ENCODE peak calls at places on chromosome 20, in six cellular contexts. K, U, P, B, A and D are unnamed samples.

GRCh38 chr20:59402697-59403096 is 102.3 kb downstream of the EDN3 start:
- DNase-seq in A (no peak), B (no peak), U (no peak), P (peak; percentile 54), K (no peak), D (no peak)

GRCh38 chr20:17971571-17972013 is 2.8 kb downstream of the MGME1 start:
- DNase-seq in B (no peak), P (no peak), K (no peak), U (no peak), A (no peak), D (no peak)

GRCh38 chr20:40317156-40317790 is 371.8 kb downstream of the MAFB start:
- DNase-seq in P (no peak), B (no peak), A (no peak), U (no peak), K (no peak), D (no peak)

GRCh38 chr20:22529150-22530019 is 55.0 kb downstream of the FOXA2 start:
- DNase-seq in B (no peak), K (no peak), A (no peak), U (no peak), P (no peak), D (no peak)

GRCh38 chr20:64244281-64244805 is 11.2 kb upstream of the PCMTD2 start:
- DNase-seq in U (no peak), B (no peak), P (no peak), A (peak; percentile 7), K (no peak), D (no peak)

GRCh38 chr20:53608456-53609413 is 15.1 kb upstream of the ZNF217 start:
- DNase-seq in P (peak; percentile 20), K (no peak), A (no peak), B (no peak), U (peak; percentile 57), D (no peak)

GRCh38 chr20:52972190-52972937 is at the start of gene TSHZ2:
- DNase-seq in U (peak; percentile 19), K (peak; percentile 6), A (no peak), P (peak; percentile 51), B (peak; percentile 58), D (no peak)

GRCh38 chr20:15596220-15596875 is 976.9 kb downstream of the KIF16B start:
- DNase-seq in P (no peak), K (no peak), A (no peak), U (no peak), B (no peak), D (no peak)

GRCh38 chr20:23446505-23446904 is 6.2 kb downstream of the CST11 start:
- DNase-seq in A (no peak), P (peak; percentile 40), K (no peak), B (peak; percentile 28), U (peak; percentile 48), D (no peak)

GRCh38 chr20:63858393-63859165 is 2.7 kb upstream of the ABHD16B start:
- DNase-seq in A (no peak), P (no peak), U (peak; percentile 22), B (no peak), K (no peak), D (no peak)

GRCh38 chr20:5212897-5213296 is 86.1 kb downstream of the CDS2 start:
- DNase-seq in P (no peak), U (no peak), B (no peak), A (no peak), K (no peak), D (no peak)

GRCh38 chr20:5216663-5217062 is 89.9 kb downstream of the CDS2 start:
- DNase-seq in B (no peak), U (no peak), K (no peak), P (no peak), A (no peak), D (no peak)

GRCh38 chr20:5215592-5216304 is 88.9 kb downstream of the CDS2 start:
- DNase-seq in K (no peak), U (no peak), B (no peak), A (no peak), P (no peak), D (no peak)

GRCh38 chr20:5211803-5212714 is 85.3 kb downstream of the CDS2 start:
- DNase-seq in A (no peak), P (peak; percentile 35), K (no peak), B (no peak), U (no peak), D (no peak)

DNA sequence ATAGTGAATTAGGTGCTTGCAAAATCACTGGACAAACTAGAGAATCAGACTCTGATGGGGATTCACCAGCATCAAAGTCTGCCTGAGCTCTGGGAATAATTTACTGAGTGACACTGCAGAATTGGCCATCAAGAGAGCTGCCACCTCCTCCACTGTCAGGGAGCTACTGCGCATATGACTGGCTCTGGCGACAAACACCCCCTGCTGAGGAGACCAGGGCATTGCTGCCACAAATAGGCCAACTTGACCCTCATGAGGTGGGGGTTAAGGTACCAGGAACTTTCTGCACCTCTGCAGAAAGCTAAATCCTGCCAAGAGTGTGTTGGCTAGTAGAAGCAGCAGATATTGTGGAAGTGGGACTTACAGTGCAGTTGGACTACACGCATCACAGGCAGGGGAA is 88.0 kb downstream of the CDS2 start:
- DNase-seq in P (no peak), K (no peak), U (no peak), B (no peak), A (no peak), D (no peak)
- TF ChIP-seq CTCF in P (no peak), K (no peak), U (no peak), B (no peak), A (no peak), D (no peak)

GRCh38 chr20:57332105-57333089 is 2.8 kb downstream of the SPO11 start:
- DNase-seq in U (no peak), P (peak; percentile 43), A (no peak), K (no peak), B (no peak), D (no peak)
- TF ChIP-seq CTCF in U (no peak), P (peak; percentile 55), A (no peak), K (peak; percentile 28), B (no peak), D (no peak)

GRCh38 chr20:21521596-21522478 is 8.0 kb upstream of the NKX2-2 start:
- DNase-seq in P (no peak), B (no peak), A (no peak), U (no peak), K (no peak), D (no peak)

GRCh38 chr20:21519136-21519584 is 5.3 kb upstream of the NKX2-2 start:
- DNase-seq in A (no peak), B (no peak), U (no peak), P (no peak), K (no peak), D (no peak)

GRCh38 chr20:21523398-21523868 is 9.6 kb upstream of the NKX2-2 start:
- DNase-seq in P (no peak), K (no peak), U (no peak), A (no peak), B (no peak), D (no peak)

GRCh38 chr20:21522479-21523397 is 8.9 kb upstream of the NKX2-2 start:
- DNase-seq in K (no peak), U (no peak), P (no peak), B (no peak), A (no peak), D (no peak)

DNA sequence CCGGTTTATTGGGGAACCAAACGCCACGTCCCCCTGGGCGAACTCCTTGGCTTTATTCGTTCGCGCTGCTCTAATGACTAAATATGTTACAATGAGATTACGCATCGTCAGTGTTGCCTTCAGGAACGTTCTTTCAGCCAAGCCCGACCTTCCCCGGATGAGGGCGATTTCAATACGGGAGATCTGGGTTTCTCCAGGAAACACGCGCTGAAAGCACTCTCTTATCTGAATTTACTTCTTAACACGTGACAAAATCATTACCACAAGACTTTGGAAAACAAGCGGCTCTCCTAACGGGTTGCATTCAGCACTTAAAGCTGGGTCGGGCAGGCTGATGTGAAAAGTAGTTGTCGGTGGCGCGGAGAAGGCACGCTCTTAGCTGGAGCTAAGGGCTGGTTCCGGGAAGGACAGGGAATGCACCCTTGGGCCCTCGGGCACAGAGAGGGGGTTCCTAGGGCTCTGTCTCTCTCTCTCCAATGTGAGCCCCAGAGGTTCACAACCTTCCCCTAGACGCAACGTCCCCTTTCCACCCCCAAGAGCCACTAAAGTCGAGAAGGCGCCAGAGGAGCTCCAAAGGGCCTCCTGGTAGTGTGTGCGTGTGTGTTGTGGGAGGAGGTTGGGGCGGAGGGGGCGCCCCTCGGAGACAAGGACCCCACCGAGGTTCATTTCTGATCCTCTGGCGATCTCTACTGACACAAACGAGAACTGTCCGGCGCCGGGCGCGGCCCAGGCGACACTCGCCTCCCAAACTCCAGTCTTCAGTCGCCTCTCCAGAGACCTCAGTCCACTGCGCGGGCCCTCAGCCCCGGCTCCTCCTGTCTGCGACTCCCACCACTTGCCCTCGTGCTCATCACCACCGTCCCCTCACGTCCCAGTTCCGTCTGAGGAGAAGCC is 7.1 kb upstream of the NKX2-2 start:
- DNase-seq in P (no peak), U (no peak), K (no peak), A (no peak), B (no peak), D (no peak)
- TF ChIP-seq CTCF in P (no peak), U (no peak), K (no peak), A (peak; percentile 64), B (no peak), D (no peak)

GRCh38 chr20:45056473-45057148 is 44.3 kb downstream of the KCNS1 start:
- DNase-seq in U (no peak), K (no peak), B (no peak), A (no peak), P (no peak), D (no peak)
- TF ChIP-seq CTCF in U (no peak), K (no peak), B (no peak), A (no peak), P (no peak), D (no peak)

DNA sequence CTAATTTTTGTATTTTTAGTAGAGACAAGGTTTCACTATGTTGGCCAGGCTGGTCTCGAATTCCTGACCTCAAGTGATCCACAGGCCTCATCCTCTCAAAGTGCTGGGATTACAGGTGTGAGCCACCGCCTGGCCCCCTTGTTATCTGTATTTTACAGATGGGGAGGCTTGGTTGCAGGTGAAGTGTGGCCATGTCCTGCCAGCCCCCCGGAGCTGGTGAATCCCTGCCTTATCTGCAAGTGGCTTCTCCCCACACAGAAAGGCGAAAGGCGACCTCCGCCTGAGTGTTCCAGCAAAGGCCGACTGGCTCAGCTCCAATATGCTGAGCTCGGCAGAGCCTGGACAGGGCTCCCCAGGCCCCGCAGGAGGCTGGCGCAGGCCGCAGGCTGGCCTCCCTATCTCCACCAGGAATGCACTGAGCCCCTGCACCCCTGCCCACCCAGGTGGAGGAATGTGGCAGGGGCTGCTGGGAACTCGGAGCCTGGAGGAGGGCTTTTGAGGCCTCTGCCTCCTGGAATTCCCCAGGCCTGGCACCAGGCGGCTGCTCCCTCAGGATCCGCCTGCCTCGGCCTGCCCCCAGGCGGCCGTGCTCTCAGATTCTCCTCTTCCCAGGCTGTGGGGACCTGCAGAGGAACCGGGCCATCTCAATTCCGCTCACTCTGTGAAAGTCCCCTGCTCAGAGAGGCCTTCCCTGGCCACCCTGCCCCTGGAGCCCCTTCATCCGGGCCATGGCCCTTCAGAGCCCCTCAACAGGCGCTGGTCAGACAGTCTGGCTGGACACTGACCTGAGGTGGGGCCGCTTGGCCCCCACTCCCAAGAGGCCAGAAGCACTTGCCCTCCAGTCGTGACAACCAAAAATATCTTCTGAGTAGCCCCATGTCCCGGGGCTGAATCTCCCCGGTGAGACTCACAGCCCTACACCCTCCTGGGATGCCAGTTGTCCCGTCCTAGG is 9.3 kb upstream of the LAMA5 start:
- DNase-seq in K (no peak), U (no peak), P (peak; percentile 91), B (no peak), A (no peak), D (no peak)
- TF ChIP-seq CTCF in K (peak; percentile 36), U (no peak), P (peak; percentile 60), B (peak; percentile 62), A (no peak), D (no peak)

GRCh38 chr20:34083137-34083536 is 28.9 kb downstream of the EIF2S2 start:
- DNase-seq in B (peak; percentile 78), P (peak; percentile 25), K (no peak), A (peak; percentile 35), U (peak; percentile 29), D (no peak)
- TF ChIP-seq CTCF in B (peak; percentile 19), P (no peak), K (no peak), A (no peak), U (no peak), D (no peak)